ENCODE peak calls at places on chromosomes 6 and 20, in ten cellular contexts. One of them, this sample, is unnamed.

GRCh38 chr6:4950849-4951533 is 52.8 kb downstream of the RPP40 start:
- DNase-seq in ovary: peak
- DNase-seq in psoas muscle: no peak
- DNase-seq in HT1080: peak
- DNase-seq in stimulated activated CD8-positive, alpha-beta memory T cell treated with anti-CD3 and anti-CD28 coated beads, Interleukin-15, amount 100 ng/mL, for 24 hours: no peak
- DNase-seq in substantia nigra: no peak
- DNase-seq in uterus: no peak
- DNase-seq in NAMALWA: no peak
- DNase-seq in naive B cell: no peak
- DNase-seq in CD4-positive, alpha-beta T cell: no peak
- DNase-seq in this sample: no peak

GRCh38 chr6:90222724-90223198 is 73.9 kb downstream of the BACH2 start:
- DNase-seq in ovary: no peak
- DNase-seq in psoas muscle: no peak
- DNase-seq in HT1080: peak
- DNase-seq in stimulated activated CD8-positive, alpha-beta memory T cell treated with anti-CD3 and anti-CD28 coated beads, Interleukin-15, amount 100 ng/mL, for 24 hours: no peak
- DNase-seq in substantia nigra: no peak
- DNase-seq in uterus: no peak
- DNase-seq in NAMALWA: peak
- DNase-seq in naive B cell: no peak
- DNase-seq in CD4-positive, alpha-beta T cell: no peak
- DNase-seq in this sample: no peak

GRCh38 chr6:51257938-51258337 is 439.3 kb downstream of the TFAP2B start:
- DNase-seq in ovary: no peak
- DNase-seq in psoas muscle: no peak
- DNase-seq in HT1080: no peak
- DNase-seq in stimulated activated CD8-positive, alpha-beta memory T cell treated with anti-CD3 and anti-CD28 coated beads, Interleukin-15, amount 100 ng/mL, for 24 hours: no peak
- DNase-seq in substantia nigra: no peak
- DNase-seq in uterus: no peak
- DNase-seq in NAMALWA: no peak
- DNase-seq in naive B cell: no peak
- DNase-seq in CD4-positive, alpha-beta T cell: no peak
- DNase-seq in this sample: no peak

GRCh38 chr20:39861381-39861780 is 827.7 kb downstream of the MAFB start:
- DNase-seq in ovary: no peak
- DNase-seq in psoas muscle: no peak
- DNase-seq in HT1080: no peak
- DNase-seq in stimulated activated CD8-positive, alpha-beta memory T cell treated with anti-CD3 and anti-CD28 coated beads, Interleukin-15, amount 100 ng/mL, for 24 hours: no peak
- DNase-seq in substantia nigra: no peak
- DNase-seq in uterus: no peak
- DNase-seq in NAMALWA: no peak
- DNase-seq in naive B cell: no peak
- DNase-seq in CD4-positive, alpha-beta T cell: no peak
- DNase-seq in this sample: no peak

GRCh38 chr20:41482647-41483552 is 116.3 kb upstream of the EMILIN3 start:
- DNase-seq in ovary: no peak
- DNase-seq in psoas muscle: no peak
- DNase-seq in HT1080: peak
- DNase-seq in stimulated activated CD8-positive, alpha-beta memory T cell treated with anti-CD3 and anti-CD28 coated beads, Interleukin-15, amount 100 ng/mL, for 24 hours: no peak
- DNase-seq in substantia nigra: no peak
- DNase-seq in uterus: no peak
- DNase-seq in NAMALWA: no peak
- DNase-seq in naive B cell: no peak
- DNase-seq in CD4-positive, alpha-beta T cell: no peak
- DNase-seq in this sample: no peak

GRCh38 chr6:36701401-36701991 is 3.9 kb downstream of the RAB44 start:
- DNase-seq in ovary: peak
- DNase-seq in psoas muscle: no peak
- DNase-seq in HT1080: peak
- DNase-seq in stimulated activated CD8-positive, alpha-beta memory T cell treated with anti-CD3 and anti-CD28 coated beads, Interleukin-15, amount 100 ng/mL, for 24 hours: no peak
- DNase-seq in substantia nigra: no peak
- DNase-seq in uterus: no peak
- DNase-seq in NAMALWA: no peak
- DNase-seq in naive B cell: no peak
- DNase-seq in CD4-positive, alpha-beta T cell: no peak
- DNase-seq in this sample: no peak

GRCh38 chr6:43088654-43089056 is 12.5 kb downstream of the PTK7 start:
- DNase-seq in ovary: no peak
- DNase-seq in psoas muscle: no peak
- DNase-seq in HT1080: no peak
- DNase-seq in stimulated activated CD8-positive, alpha-beta memory T cell treated with anti-CD3 and anti-CD28 coated beads, Interleukin-15, amount 100 ng/mL, for 24 hours: no peak
- DNase-seq in substantia nigra: no peak
- DNase-seq in uterus: no peak
- DNase-seq in NAMALWA: no peak
- DNase-seq in naive B cell: no peak
- DNase-seq in CD4-positive, alpha-beta T cell: no peak
- DNase-seq in this sample: no peak

GRCh38 chr6:142686719-142686996 is 258.3 kb downstream of the HIVEP2 start:
- DNase-seq in ovary: no peak
- DNase-seq in psoas muscle: no peak
- DNase-seq in HT1080: no peak
- DNase-seq in stimulated activated CD8-positive, alpha-beta memory T cell treated with anti-CD3 and anti-CD28 coated beads, Interleukin-15, amount 100 ng/mL, for 24 hours: no peak
- DNase-seq in substantia nigra: no peak
- DNase-seq in uterus: no peak
- DNase-seq in NAMALWA: no peak
- DNase-seq in naive B cell: no peak
- DNase-seq in CD4-positive, alpha-beta T cell: no peak
- DNase-seq in this sample: no peak

GRCh38 chr20:38049800-38050199 is 16.3 kb downstream of the RPRD1B start:
- DNase-seq in ovary: no peak
- DNase-seq in psoas muscle: no peak
- DNase-seq in HT1080: peak
- DNase-seq in stimulated activated CD8-positive, alpha-beta memory T cell treated with anti-CD3 and anti-CD28 coated beads, Interleukin-15, amount 100 ng/mL, for 24 hours: no peak
- DNase-seq in substantia nigra: no peak
- DNase-seq in uterus: no peak
- DNase-seq in NAMALWA: no peak
- DNase-seq in naive B cell: no peak
- DNase-seq in CD4-positive, alpha-beta T cell: no peak
- DNase-seq in this sample: no peak

GRCh38 chr6:131682427-131682826 is 18.8 kb downstream of the OR2A4 start:
- DNase-seq in ovary: no peak
- DNase-seq in psoas muscle: no peak
- DNase-seq in HT1080: no peak
- DNase-seq in stimulated activated CD8-positive, alpha-beta memory T cell treated with anti-CD3 and anti-CD28 coated beads, Interleukin-15, amount 100 ng/mL, for 24 hours: no peak
- DNase-seq in substantia nigra: no peak
- DNase-seq in uterus: no peak
- DNase-seq in NAMALWA: no peak
- DNase-seq in naive B cell: no peak
- DNase-seq in CD4-positive, alpha-beta T cell: no peak
- DNase-seq in this sample: no peak

GRCh38 chr20:37007898-37008649 is 56.6 kb upstream of the SAMHD1 start:
- DNase-seq in ovary: no peak
- DNase-seq in psoas muscle: no peak
- DNase-seq in HT1080: peak
- DNase-seq in stimulated activated CD8-positive, alpha-beta memory T cell treated with anti-CD3 and anti-CD28 coated beads, Interleukin-15, amount 100 ng/mL, for 24 hours: no peak
- DNase-seq in substantia nigra: no peak
- DNase-seq in uterus: no peak
- DNase-seq in NAMALWA: peak
- DNase-seq in naive B cell: peak
- DNase-seq in CD4-positive, alpha-beta T cell: peak
- DNase-seq in this sample: no peak